ENCODE peak calls at places on chromosomes 12 and 14, in five cellular contexts. K, Z, P, Y and W are unnamed samples.

GRCh38 chr12:112978163-112979081 is at the start of gene OAS2:
- DNase-seq in K (peak; percentile 80), Z (peak; percentile 94), P (peak; percentile 76), Y (peak; percentile 95), W (peak; percentile 59)

GRCh38 chr12:91818236-91819131 is 327.2 kb downstream of the BTG1 start:
- DNase-seq in K (no peak), Z (no peak), P (no peak), Y (no peak), W (no peak)

GRCh38 chr12:132700212-132700913 is 10.3 kb upstream of the PGAM5 start:
- DNase-seq in K (no peak), Z (peak; percentile 44), P (no peak), Y (no peak), W (no peak)

GRCh38 chr12:48165089-48166031 is 8.0 kb upstream of the ASB8 start:
- DNase-seq in K (no peak), Z (peak; percentile 45), P (no peak), Y (no peak), W (no peak)

GRCh38 chr12:126051611-126052107 is 986.4 kb downstream of the AACS start:
- DNase-seq in K (no peak), Z (no peak), P (no peak), Y (no peak), W (no peak)

GRCh38 chr12:18810537-18811253 is 72.8 kb downstream of the CAPZA3 start:
- DNase-seq in K (no peak), Z (no peak), P (peak; percentile 31), Y (no peak), W (no peak)

GRCh38 chr14:22596354-22596879 is 1.7 kb upstream of the ABHD4 start:
- DNase-seq in K (no peak), Z (no peak), P (no peak), Y (no peak), W (no peak)

GRCh38 chr14:56004807-56005579 is 113.2 kb upstream of the PELI2 start:
- DNase-seq in K (peak; percentile 53), Z (peak; percentile 15), P (peak; percentile 33), Y (no peak), W (no peak)

GRCh38 chr12:31702047-31702446 is 26.8 kb downstream of the AMN1 start:
- DNase-seq in K (no peak), Z (no peak), P (no peak), Y (no peak), W (no peak)

GRCh38 chr12:40058721-40059190 is 47.1 kb downstream of the SLC2A13 start:
- DNase-seq in K (no peak), Z (no peak), P (peak; percentile 26), Y (no peak), W (no peak)

DNA sequence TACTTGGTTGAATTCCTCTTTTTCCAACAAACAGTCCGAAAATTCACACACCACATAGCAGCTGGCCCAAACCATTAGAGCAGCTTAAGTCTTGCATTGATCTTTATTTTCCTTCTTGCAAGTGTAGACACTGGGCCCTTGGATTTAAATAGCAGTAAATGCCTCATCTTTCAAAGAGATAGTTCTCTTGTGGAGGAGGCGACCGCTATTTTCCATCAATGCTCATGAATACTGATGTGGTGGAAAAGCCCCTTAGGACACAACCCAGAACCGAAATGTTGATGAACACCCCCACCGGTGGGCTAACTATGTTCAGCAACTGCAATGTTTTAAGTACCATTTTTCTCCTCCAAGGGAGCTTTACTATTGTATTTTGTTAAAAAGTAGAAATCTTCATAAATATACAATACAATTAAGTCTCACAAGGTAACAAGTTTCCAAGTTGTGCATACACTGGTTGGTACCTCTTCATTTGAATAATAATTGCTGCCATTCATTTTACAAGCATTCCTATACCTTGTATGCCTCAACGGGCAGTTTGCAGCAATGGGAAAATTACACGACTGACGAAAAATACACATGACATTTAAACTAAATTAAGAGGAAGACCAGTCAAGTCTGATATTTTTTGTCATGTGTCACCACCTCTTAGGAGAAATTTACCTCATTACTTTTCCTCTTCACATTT is 18.0 kb downstream of the NIN start:
- DNase-seq in K (no peak), Z (no peak), P (no peak), Y (no peak), W (no peak)
- H3K4me3 ChIP-seq in K (no peak overlapping the region), Z (peak overlapping the region; percentile 51), P (no peak overlapping the region), Y (no peak overlapping the region), W (no peak overlapping the region)

DNA sequence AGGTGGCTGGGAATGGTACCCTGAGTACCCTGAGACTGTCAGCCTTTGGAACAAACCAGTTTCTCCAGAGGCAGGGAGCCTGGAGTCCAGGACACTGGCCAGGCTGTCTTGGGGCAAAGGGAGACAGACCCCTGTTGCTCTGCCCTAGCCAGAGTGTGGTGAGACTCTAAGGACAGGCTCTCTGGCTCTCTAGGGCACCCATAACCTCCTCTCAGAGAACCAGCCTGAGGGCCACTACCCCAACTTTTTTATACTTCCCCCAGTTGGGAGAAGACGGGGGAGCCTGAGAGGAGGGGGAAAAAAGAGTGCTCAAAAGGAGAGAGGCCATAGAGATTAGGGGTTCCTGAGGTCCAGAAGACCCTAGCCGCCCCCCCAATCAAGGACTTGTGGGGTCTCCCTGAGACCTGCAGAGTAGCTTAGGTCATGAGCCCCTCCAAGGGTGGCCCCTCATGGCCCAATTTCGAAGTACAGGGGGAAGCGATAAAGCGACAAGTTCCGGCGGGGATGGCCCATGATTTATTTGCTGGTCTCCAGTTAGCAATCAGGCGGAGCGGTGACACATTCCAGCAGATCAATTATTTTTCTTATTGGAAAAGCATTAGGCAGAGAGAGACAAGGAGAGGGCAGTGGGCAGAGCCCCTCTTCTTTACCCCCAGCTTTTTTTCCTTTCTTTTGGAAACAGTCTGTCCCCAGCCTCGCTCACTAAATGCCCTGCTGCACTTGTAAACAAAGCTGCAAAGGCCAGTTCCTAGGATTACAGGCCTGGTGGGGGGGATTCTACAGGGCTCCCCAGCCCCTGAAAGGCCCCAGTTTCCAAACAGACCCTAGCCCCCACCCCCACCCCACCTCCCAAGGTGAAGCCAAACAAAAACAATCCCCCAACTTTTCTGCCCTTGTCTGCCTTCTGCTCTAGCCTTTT is 1.5 kb downstream of the HOXC8 start:
- DNase-seq in K (no peak), Z (no peak), P (no peak), Y (no peak), W (no peak)
- TF ChIP-seq POLR2A in K (no peak), Z (no peak), P (no peak), Y (no peak), W (no peak)

GRCh38 chr12:89777685-89778379 is 69.2 kb upstream of the ATP2B1 start:
- DNase-seq in K (no peak), Z (no peak), P (no peak), Y (no peak), W (no peak)
- H3K27me3 ChIP-seq in K (no peaks in the 10 kb centered on the region), Z (no peaks in the 10 kb centered on the region), P (peaks cover 18% of the 10 kb centered on the region), Y (no peaks in the 10 kb centered on the region), W (no peaks in the 10 kb centered on the region)

DNA sequence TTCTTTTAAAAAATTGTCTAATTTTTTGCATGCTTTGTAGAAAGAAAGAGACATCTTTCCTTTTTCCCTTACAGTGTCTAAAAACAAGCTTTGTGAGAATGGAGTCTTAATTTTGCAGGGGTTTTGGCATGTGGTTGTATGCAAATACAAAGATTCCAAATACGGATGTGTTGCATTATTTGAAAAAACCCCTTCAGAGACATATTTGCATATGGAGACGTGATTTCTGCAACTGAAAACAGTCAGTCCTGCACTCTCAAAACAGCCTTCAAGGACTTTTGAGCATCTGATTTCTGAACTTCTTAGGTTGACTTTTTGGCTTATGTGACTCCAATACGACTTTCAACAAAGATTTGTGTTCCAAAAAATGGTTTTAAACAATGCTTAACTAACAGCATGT is 7.8 kb downstream of the IRAK3 start:
- DNase-seq in K (no peak), Z (peak; percentile 54), P (no peak), Y (no peak), W (no peak)
- H3K4me3 ChIP-seq in K (no peak overlapping the region), Z (no peak overlapping the region), P (no peak overlapping the region), Y (no peak overlapping the region), W (no peak overlapping the region)